ENCODE peak calls at places on chromosome 19, in five cellular contexts. K is OCI-LY7, Y is breast epithelium, P is heart left ventricle, E is thoracic aorta. B is an unnamed sample.

GRCh38 chr19:27865927-27866777 is 1346.8 kb downstream of the UQCRFS1 start:
- DNase-seq in K (no peak), Y (no peak), P (no peak), E (no peak), B (no peak)

GRCh38 chr19:45154064-45154827 is 6.5 kb downstream of the NKPD1 start:
- DNase-seq in K (no peak), Y (no peak), P (no peak), E (no peak), B (no peak)

GRCh38 chr19:49515767-49516166 is 3.3 kb downstream of the FCGRT start:
- DNase-seq in K (peak), Y (no peak), P (peak), E (no peak), B (no peak)

GRCh38 chr19:49491804-49492572 is 4.2 kb upstream of the RPS11 start:
- DNase-seq in K (no peak), Y (no peak), P (no peak), E (no peak), B (no peak)

GRCh38 chr19:54029930-54030490 is 33.7 kb downstream of the VSTM1 start:
- DNase-seq in K (peak), Y (no peak), P (peak), E (no peak), B (peak)

GRCh38 chr19:38223119-38223523 is 901 bp downstream of the DPF1 start:
- DNase-seq in K (no peak), Y (no peak), P (no peak), E (no peak), B (no peak)

GRCh38 chr19:37920591-37921450 is 13.8 kb downstream of the SIPA1L3 start:
- DNase-seq in K (no peak), Y (no peak), P (no peak), E (no peak), B (no peak)

GRCh38 chr19:15358918-15359317 is 20.7 kb downstream of the AKAP8 start:
- DNase-seq in K (no peak), Y (no peak), P (no peak), E (no peak), B (no peak)

GRCh38 chr19:862529-863304 is 3.3 kb downstream of the CFD start:
- DNase-seq in K (peak), Y (peak), P (peak), E (no peak), B (peak)

GRCh38 chr19:4059931-4060620 is 6.6 kb downstream of the ZBTB7A start:
- DNase-seq in K (peak), Y (no peak), P (peak), E (no peak), B (peak)

GRCh38 chr19:53868091-53868891 is 608 bp downstream of the MYADM start:
- DNase-seq in K (no peak), Y (peak), P (peak), E (no peak), B (peak)

GRCh38 chr19:19381007-19381926 is 24.2 kb upstream of the GATAD2A start:
- DNase-seq in K (peak), Y (no peak), P (no peak), E (no peak), B (no peak)

GRCh38 chr19:55985254-55985653 is 1.3 kb upstream of the NLRP5 start:
- DNase-seq in K (no peak), Y (no peak), P (no peak), E (no peak), B (no peak)

GRCh38 chr19:31352782-31353651 is 3.8 kb upstream of the TSHZ3 start:
- DNase-seq in K (no peak), Y (no peak), P (no peak), E (no peak), B (no peak)

GRCh38 chr19:52172347-52172746 is 926 bp upstream of the ZNF836 start:
- DNase-seq in K (no peak), Y (no peak), P (no peak), E (no peak), B (no peak)

GRCh38 chr19:52176574-52176973 is 5.2 kb upstream of the ZNF836 start:
- DNase-seq in K (no peak), Y (no peak), P (no peak), E (no peak), B (no peak)

GRCh38 chr19:52170863-52171320 is 529 bp downstream of the ZNF836 start:
- DNase-seq in K (no peak), Y (no peak), P (peak), E (no peak), B (peak)

GRCh38 chr19:52170304-52170703 is 1.1 kb downstream of the ZNF836 start:
- DNase-seq in K (no peak), Y (no peak), P (no peak), E (no peak), B (no peak)

GRCh38 chr19:52171321-52172169 is at the start of gene ZNF836:
- DNase-seq in K (peak), Y (peak), P (peak), E (peak), B (peak)
- H3K27ac ChIP-seq in K (peak), Y (peak), P (peak), E (peak), B (peak)

GRCh38 chr19:39765091-39766076 is 13.3 kb upstream of the LEUTX start:
- DNase-seq in K (peak), Y (no peak), P (peak), E (no peak), B (no peak)
- TF ChIP-seq CTCF in K (peak), Y (peak), P (peak), E (peak), B (peak)

GRCh38 chr19:42553292-42554045 is 25.2 kb upstream of the CEACAM1 start:
- DNase-seq in K (no peak), Y (no peak), P (peak), E (no peak), B (no peak)

GRCh38 chr19:42555801-42556200 is 27.5 kb upstream of the CEACAM1 start:
- DNase-seq in K (no peak), Y (no peak), P (no peak), E (no peak), B (no peak)

GRCh38 chr19:42552086-42553065 is 24.1 kb upstream of the CEACAM1 start:
- DNase-seq in K (no peak), Y (no peak), P (no peak), E (no peak), B (no peak)

GRCh38 chr19:42554046-42554575 is 25.8 kb upstream of the CEACAM1 start:
- DNase-seq in K (no peak), Y (no peak), P (no peak), E (no peak), B (no peak)

GRCh38 chr19:42555317-42555716 is 27.0 kb upstream of the CEACAM1 start:
- DNase-seq in K (no peak), Y (no peak), P (peak), E (no peak), B (no peak)
- H3K27ac ChIP-seq in K (no peak), Y (no peak), P (no peak), E (no peak), B (no peak)

GRCh38 chr19:41707502-41707812 is 969 bp upstream of the CEACAM5 start:
- DNase-seq in K (no peak), Y (no peak), P (no peak), E (no peak), B (no peak)
- TF ChIP-seq CTCF in K (no peak), Y (no peak), P (no peak), E (no peak), B (no peak)

DNA sequence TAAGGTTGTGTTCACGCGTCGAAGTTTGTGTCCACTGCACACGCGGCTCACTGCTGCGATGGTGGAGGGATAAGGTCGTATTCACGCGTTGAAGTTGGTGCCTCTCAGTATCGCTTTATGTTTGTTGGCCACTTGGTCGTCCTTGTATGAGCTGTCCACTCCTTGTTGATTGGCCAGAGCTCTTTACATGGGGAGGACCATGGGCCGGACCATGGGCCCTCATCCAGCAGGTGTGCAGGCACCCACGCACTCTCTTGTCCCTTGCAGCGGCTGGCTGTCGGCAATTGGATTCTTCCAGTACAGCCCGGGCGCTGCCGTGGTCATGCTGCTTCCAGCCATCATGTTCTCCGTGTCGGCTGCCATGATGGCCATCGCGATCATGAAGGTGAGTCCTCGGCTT is 17.6 kb downstream of the ADAT3 start:
- DNase-seq in K (no peak), Y (no peak), P (no peak), E (no peak), B (no peak)
- H3K27ac ChIP-seq in K (peak), Y (no peak), P (no peak), E (no peak), B (no peak)

GRCh38 chr19:35847911-35848310 is 4.4 kb downstream of the NPHS1 start:
- DNase-seq in K (no peak), Y (no peak), P (no peak), E (no peak), B (peak)

GRCh38 chr19:35844482-35845214 is 7.7 kb downstream of the NPHS1 start:
- DNase-seq in K (no peak), Y (no peak), P (no peak), E (no peak), B (no peak)

GRCh38 chr19:35843676-35844481 is 8.4 kb downstream of the NPHS1 start:
- DNase-seq in K (no peak), Y (no peak), P (no peak), E (no peak), B (no peak)

GRCh38 chr19:35845215-35846037 is 6.9 kb downstream of the NPHS1 start:
- DNase-seq in K (no peak), Y (no peak), P (no peak), E (no peak), B (no peak)

GRCh38 chr19:35846038-35846668 is 6.2 kb downstream of the NPHS1 start:
- DNase-seq in K (no peak), Y (no peak), P (no peak), E (no peak), B (no peak)
- TF ChIP-seq CTCF in K (no peak), Y (no peak), P (no peak), E (no peak), B (no peak)

DNA sequence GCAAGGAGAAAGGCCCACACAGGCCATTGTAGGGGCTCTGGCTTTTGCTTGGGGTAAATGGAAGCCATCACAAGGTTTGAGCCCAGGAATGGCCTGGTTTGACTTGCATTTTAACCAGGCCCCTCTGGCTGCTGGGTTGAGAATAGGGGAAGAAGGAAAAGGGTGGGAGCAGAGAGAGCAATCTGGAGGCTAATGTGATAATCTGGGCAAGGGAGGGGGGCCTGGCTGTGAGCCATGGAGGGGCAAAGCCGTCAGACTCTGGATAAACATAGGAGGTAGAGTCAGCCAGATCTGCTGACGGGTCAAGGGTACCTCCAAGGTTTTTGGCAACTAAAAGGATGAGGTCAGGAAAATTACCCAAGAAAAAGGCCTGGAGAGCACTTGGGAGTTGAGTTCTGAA is 41.6 kb downstream of the RFX2 start:
- DNase-seq in K (no peak), Y (no peak), P (no peak), E (no peak), B (no peak)
- H3K27ac ChIP-seq in K (no peak), Y (no peak), P (peak), E (peak), B (no peak)